ENCODE peak calls at places on chromosomes 2 and 18, in ten cellular contexts. One of them, this sample, is unnamed.
A peak's percentile ranks its signal among the peaks of the same experiment; 100 is the strongest.

GRCh38 chr18:23495723-23496440 is 7.4 kb upstream of the RMC1 start:
- DNase-seq in thoracic aorta: no peak
- DNase-seq in cardiac fibroblast: no peak
- DNase-seq in AG08396: no peak
- DNase-seq in activated naive CD4-positive, alpha-beta T cell: no peak
- DNase-seq in activated CD4-positive, alpha-beta memory T cell treated with anti-CD3 and anti-CD28 coated beads, Interleukin-2, amount 10 ng/mL, durations not matched to agents 7 days and 5 days: no peak
- DNase-seq in EL: no peak
- DNase-seq in amygdala: no peak
- DNase-seq in effector memory CD4-positive, alpha-beta T cell: no peak
- DNase-seq in HTR-8/SVneo: no peak
- DNase-seq in this sample: no peak

GRCh38 chr2:46376586-46377286 is 79.5 kb downstream of the EPAS1 start:
- DNase-seq in thoracic aorta: no peak
- DNase-seq in cardiac fibroblast: no peak
- DNase-seq in AG08396: no peak
- DNase-seq in activated naive CD4-positive, alpha-beta T cell: no peak
- DNase-seq in activated CD4-positive, alpha-beta memory T cell treated with anti-CD3 and anti-CD28 coated beads, Interleukin-2, amount 10 ng/mL, durations not matched to agents 7 days and 5 days: peak; percentile 7
- DNase-seq in EL: no peak
- DNase-seq in amygdala: no peak
- DNase-seq in effector memory CD4-positive, alpha-beta T cell: no peak
- DNase-seq in HTR-8/SVneo: no peak
- DNase-seq in this sample: no peak

GRCh38 chr18:74434466-74434865 is 22.6 kb downstream of the DIPK1C start:
- DNase-seq in thoracic aorta: no peak
- DNase-seq in cardiac fibroblast: no peak
- DNase-seq in AG08396: no peak
- DNase-seq in activated naive CD4-positive, alpha-beta T cell: no peak
- DNase-seq in activated CD4-positive, alpha-beta memory T cell treated with anti-CD3 and anti-CD28 coated beads, Interleukin-2, amount 10 ng/mL, durations not matched to agents 7 days and 5 days: no peak
- DNase-seq in EL: no peak
- DNase-seq in amygdala: no peak
- DNase-seq in effector memory CD4-positive, alpha-beta T cell: no peak
- DNase-seq in HTR-8/SVneo: no peak
- DNase-seq in this sample: no peak

GRCh38 chr2:127007652-127008051 is 99.3 kb downstream of the BIN1 start:
- DNase-seq in thoracic aorta: no peak
- DNase-seq in cardiac fibroblast: peak; percentile 92
- DNase-seq in AG08396: peak; percentile 56
- DNase-seq in activated naive CD4-positive, alpha-beta T cell: no peak
- DNase-seq in activated CD4-positive, alpha-beta memory T cell treated with anti-CD3 and anti-CD28 coated beads, Interleukin-2, amount 10 ng/mL, durations not matched to agents 7 days and 5 days: no peak
- DNase-seq in EL: peak; percentile 73
- DNase-seq in amygdala: no peak
- DNase-seq in effector memory CD4-positive, alpha-beta T cell: no peak
- DNase-seq in HTR-8/SVneo: peak; percentile 11
- DNase-seq in this sample: no peak

GRCh38 chr2:238290715-238291549 is 2.5 kb upstream of the PER2 start:
- DNase-seq in thoracic aorta: no peak
- DNase-seq in cardiac fibroblast: no peak
- DNase-seq in AG08396: no peak
- DNase-seq in activated naive CD4-positive, alpha-beta T cell: no peak
- DNase-seq in activated CD4-positive, alpha-beta memory T cell treated with anti-CD3 and anti-CD28 coated beads, Interleukin-2, amount 10 ng/mL, durations not matched to agents 7 days and 5 days: no peak
- DNase-seq in EL: no peak
- DNase-seq in amygdala: no peak
- DNase-seq in effector memory CD4-positive, alpha-beta T cell: no peak
- DNase-seq in HTR-8/SVneo: no peak
- DNase-seq in this sample: no peak

GRCh38 chr18:24212939-24213338 is 74.1 kb downstream of the CABYR start:
- DNase-seq in thoracic aorta: no peak
- DNase-seq in cardiac fibroblast: peak; percentile 94
- DNase-seq in AG08396: peak; percentile 47
- DNase-seq in activated naive CD4-positive, alpha-beta T cell: no peak
- DNase-seq in activated CD4-positive, alpha-beta memory T cell treated with anti-CD3 and anti-CD28 coated beads, Interleukin-2, amount 10 ng/mL, durations not matched to agents 7 days and 5 days: no peak
- DNase-seq in EL: peak; percentile 92
- DNase-seq in amygdala: no peak
- DNase-seq in effector memory CD4-positive, alpha-beta T cell: no peak
- DNase-seq in HTR-8/SVneo: peak; percentile 54
- DNase-seq in this sample: peak; percentile 54

GRCh38 chr18:10798727-10799435 is 273.1 kb downstream of the NAPG start:
- DNase-seq in thoracic aorta: no peak
- DNase-seq in cardiac fibroblast: peak; percentile 5
- DNase-seq in AG08396: peak; percentile 13
- DNase-seq in activated naive CD4-positive, alpha-beta T cell: no peak
- DNase-seq in activated CD4-positive, alpha-beta memory T cell treated with anti-CD3 and anti-CD28 coated beads, Interleukin-2, amount 10 ng/mL, durations not matched to agents 7 days and 5 days: no peak
- DNase-seq in EL: peak; percentile 44
- DNase-seq in amygdala: no peak
- DNase-seq in effector memory CD4-positive, alpha-beta T cell: no peak
- DNase-seq in HTR-8/SVneo: peak; percentile 49
- DNase-seq in this sample: no peak

GRCh38 chr18:4271952-4272351 is 183.2 kb downstream of the DLGAP1 start:
- DNase-seq in thoracic aorta: no peak
- DNase-seq in cardiac fibroblast: no peak
- DNase-seq in AG08396: no peak
- DNase-seq in activated naive CD4-positive, alpha-beta T cell: no peak
- DNase-seq in activated CD4-positive, alpha-beta memory T cell treated with anti-CD3 and anti-CD28 coated beads, Interleukin-2, amount 10 ng/mL, durations not matched to agents 7 days and 5 days: no peak
- DNase-seq in EL: no peak
- DNase-seq in amygdala: no peak
- DNase-seq in effector memory CD4-positive, alpha-beta T cell: no peak
- DNase-seq in HTR-8/SVneo: no peak
- DNase-seq in this sample: no peak

GRCh38 chr2:234577191-234577590 is 80.3 kb upstream of the ARL4C start:
- DNase-seq in thoracic aorta: no peak
- DNase-seq in cardiac fibroblast: no peak
- DNase-seq in AG08396: no peak
- DNase-seq in activated naive CD4-positive, alpha-beta T cell: no peak
- DNase-seq in activated CD4-positive, alpha-beta memory T cell treated with anti-CD3 and anti-CD28 coated beads, Interleukin-2, amount 10 ng/mL, durations not matched to agents 7 days and 5 days: no peak
- DNase-seq in EL: no peak
- DNase-seq in amygdala: no peak
- DNase-seq in effector memory CD4-positive, alpha-beta T cell: no peak
- DNase-seq in HTR-8/SVneo: no peak
- DNase-seq in this sample: no peak

GRCh38 chr2:225761396-225761795 is 361.9 kb downstream of the NYAP2 start:
- DNase-seq in thoracic aorta: no peak
- DNase-seq in cardiac fibroblast: no peak
- DNase-seq in AG08396: no peak
- DNase-seq in activated naive CD4-positive, alpha-beta T cell: no peak
- DNase-seq in activated CD4-positive, alpha-beta memory T cell treated with anti-CD3 and anti-CD28 coated beads, Interleukin-2, amount 10 ng/mL, durations not matched to agents 7 days and 5 days: no peak
- DNase-seq in EL: no peak
- DNase-seq in amygdala: no peak
- DNase-seq in effector memory CD4-positive, alpha-beta T cell: no peak
- DNase-seq in HTR-8/SVneo: no peak
- DNase-seq in this sample: no peak

GRCh38 chr2:31052284-31052683 is 86.0 kb downstream of the GALNT14 start:
- DNase-seq in thoracic aorta: no peak
- DNase-seq in cardiac fibroblast: no peak
- DNase-seq in AG08396: no peak
- DNase-seq in activated naive CD4-positive, alpha-beta T cell: no peak
- DNase-seq in activated CD4-positive, alpha-beta memory T cell treated with anti-CD3 and anti-CD28 coated beads, Interleukin-2, amount 10 ng/mL, durations not matched to agents 7 days and 5 days: no peak
- DNase-seq in EL: no peak
- DNase-seq in amygdala: no peak
- DNase-seq in effector memory CD4-positive, alpha-beta T cell: no peak
- DNase-seq in HTR-8/SVneo: no peak
- DNase-seq in this sample: no peak

GRCh38 chr18:44894011-44894410 is 213.3 kb downstream of the SETBP1 start:
- DNase-seq in thoracic aorta: no peak
- DNase-seq in cardiac fibroblast: no peak
- DNase-seq in AG08396: no peak
- DNase-seq in activated naive CD4-positive, alpha-beta T cell: no peak
- DNase-seq in activated CD4-positive, alpha-beta memory T cell treated with anti-CD3 and anti-CD28 coated beads, Interleukin-2, amount 10 ng/mL, durations not matched to agents 7 days and 5 days: no peak
- DNase-seq in EL: no peak
- DNase-seq in amygdala: no peak
- DNase-seq in effector memory CD4-positive, alpha-beta T cell: no peak
- DNase-seq in HTR-8/SVneo: no peak
- DNase-seq in this sample: no peak

GRCh38 chr18:14945984-14946383 is 198.0 kb downstream of the ANKRD30B start:
- DNase-seq in thoracic aorta: no peak
- DNase-seq in cardiac fibroblast: no peak
- DNase-seq in AG08396: no peak
- DNase-seq in activated naive CD4-positive, alpha-beta T cell: no peak
- DNase-seq in activated CD4-positive, alpha-beta memory T cell treated with anti-CD3 and anti-CD28 coated beads, Interleukin-2, amount 10 ng/mL, durations not matched to agents 7 days and 5 days: no peak
- DNase-seq in EL: no peak
- DNase-seq in amygdala: no peak
- DNase-seq in effector memory CD4-positive, alpha-beta T cell: no peak
- DNase-seq in HTR-8/SVneo: no peak
- DNase-seq in this sample: no peak

GRCh38 chr18:44969214-44969842 is 288.6 kb downstream of the SETBP1 start:
- DNase-seq in thoracic aorta: no peak
- DNase-seq in cardiac fibroblast: no peak
- DNase-seq in AG08396: no peak
- DNase-seq in activated naive CD4-positive, alpha-beta T cell: no peak
- DNase-seq in activated CD4-positive, alpha-beta memory T cell treated with anti-CD3 and anti-CD28 coated beads, Interleukin-2, amount 10 ng/mL, durations not matched to agents 7 days and 5 days: no peak
- DNase-seq in EL: no peak
- DNase-seq in amygdala: no peak
- DNase-seq in effector memory CD4-positive, alpha-beta T cell: no peak
- DNase-seq in HTR-8/SVneo: no peak
- DNase-seq in this sample: no peak

GRCh38 chr2:241570961-241571581 is 12.5 kb downstream of the BOK start:
- DNase-seq in thoracic aorta: no peak
- DNase-seq in cardiac fibroblast: no peak
- DNase-seq in AG08396: no peak
- DNase-seq in activated naive CD4-positive, alpha-beta T cell: no peak
- DNase-seq in activated CD4-positive, alpha-beta memory T cell treated with anti-CD3 and anti-CD28 coated beads, Interleukin-2, amount 10 ng/mL, durations not matched to agents 7 days and 5 days: no peak
- DNase-seq in EL: no peak
- DNase-seq in amygdala: no peak
- DNase-seq in effector memory CD4-positive, alpha-beta T cell: no peak
- DNase-seq in HTR-8/SVneo: no peak
- DNase-seq in this sample: no peak

GRCh38 chr2:84450288-84451227 is 8.5 kb downstream of the SUCLG1 start:
- DNase-seq in thoracic aorta: no peak
- DNase-seq in cardiac fibroblast: no peak
- DNase-seq in AG08396: no peak
- DNase-seq in activated naive CD4-positive, alpha-beta T cell: no peak
- DNase-seq in activated CD4-positive, alpha-beta memory T cell treated with anti-CD3 and anti-CD28 coated beads, Interleukin-2, amount 10 ng/mL, durations not matched to agents 7 days and 5 days: no peak
- DNase-seq in EL: no peak
- DNase-seq in amygdala: no peak
- DNase-seq in effector memory CD4-positive, alpha-beta T cell: no peak
- DNase-seq in HTR-8/SVneo: no peak
- DNase-seq in this sample: no peak

GRCh38 chr2:189782221-189782671 is 1.9 kb downstream of the ORMDL1 start:
- DNase-seq in thoracic aorta: no peak
- DNase-seq in cardiac fibroblast: peak; percentile 50
- DNase-seq in AG08396: no peak
- DNase-seq in activated naive CD4-positive, alpha-beta T cell: no peak
- DNase-seq in activated CD4-positive, alpha-beta memory T cell treated with anti-CD3 and anti-CD28 coated beads, Interleukin-2, amount 10 ng/mL, durations not matched to agents 7 days and 5 days: peak; percentile 21
- DNase-seq in EL: peak; percentile 38
- DNase-seq in amygdala: no peak
- DNase-seq in effector memory CD4-positive, alpha-beta T cell: no peak
- DNase-seq in HTR-8/SVneo: no peak
- DNase-seq in this sample: no peak